ENCODE peak calls at places on chromosomes 6 and 20, in six cellular contexts. S is T-helper 1 cell; Y is effector memory CD4-positive, alpha-beta T cell; J is posterior cingulate gyrus; K is GM12892; U is HT1080. O is an unnamed sample.

GRCh38 chr20:49399329-49399728 is 83.1 kb downstream of the KCNB1 start:
- DNase-seq in J (peak), U (no peak), K (no peak), S (no peak), Y (no peak), O (no peak)

GRCh38 chr20:32820000-32820697 is 395 bp downstream of the MAPRE1 start:
- DNase-seq in Y (peak), K (peak), U (peak), J (peak), S (peak), O (peak)

GRCh38 chr6:160532315-160532714 is 131.8 kb downstream of the LPA start:
- DNase-seq in U (no peak), J (no peak), Y (no peak), K (no peak), S (no peak), O (no peak)

GRCh38 chr6:160435935-160436334 is 87.8 kb downstream of the SLC22A3 start:
- DNase-seq in U (no peak), S (no peak), K (no peak), Y (no peak), J (no peak), O (no peak)

GRCh38 chr20:6530254-6530653 is 237.2 kb upstream of the BMP2 start:
- DNase-seq in S (no peak), Y (no peak), K (no peak), J (no peak), U (no peak), O (no peak)

GRCh38 chr6:44858998-44859397 is 469.1 kb upstream of the RUNX2 start:
- DNase-seq in Y (no peak), J (no peak), S (no peak), U (no peak), K (no peak), O (no peak)

GRCh38 chr6:124995131-124995530 is 32.9 kb downstream of the RNF217 start:
- DNase-seq in S (no peak), Y (no peak), J (no peak), K (no peak), U (no peak), O (no peak)

GRCh38 chr6:72861935-72862432 is 240.1 kb downstream of the KCNQ5 start:
- DNase-seq in S (no peak), J (no peak), U (peak), K (no peak), Y (no peak), O (no peak)

GRCh38 chr6:149233056-149233715 is 84.3 kb upstream of the TAB2 start:
- DNase-seq in S (peak), Y (peak), K (no peak), J (peak), U (peak), O (peak)

GRCh38 chr6:166530211-166531045 is 56.0 kb downstream of the RAMACL start:
- DNase-seq in J (peak), K (no peak), S (no peak), Y (no peak), U (peak), O (no peak)

GRCh38 chr20:48832423-48832735 is 4.6 kb upstream of the PREX1 start:
- DNase-seq in J (no peak), U (no peak), K (no peak), Y (no peak), S (no peak), O (no peak)